ENCODE peak calls at places on chromosomes 16 and 17, in five cellular contexts. L is esophagus muscularis mucosa, K is neural progenitor cell, T is GM23338, D is GM12878. F is an unnamed sample.
A peak's percentile ranks its signal among the peaks of the same experiment; 100 is the strongest.

GRCh38 chr16:69131167-69131748 is 1.1 kb downstream of the CHTF8 start:
- DNase-seq in L (no peak), K (peak; percentile 67), T (peak; percentile 82), D (no peak), F (peak; percentile 24)

GRCh38 chr17:43636446-43636845 is 25.3 kb downstream of the MEOX1 start:
- DNase-seq in L (no peak), K (no peak), T (no peak), D (no peak), F (no peak)

GRCh38 chr17:72284806-72285205 is 164.0 kb downstream of the SOX9 start:
- DNase-seq in L (no peak), K (no peak), T (no peak), D (no peak), F (peak; percentile 14)

GRCh38 chr16:27795992-27796614 is 246.2 kb downstream of the KATNIP start:
- DNase-seq in L (no peak), K (peak; percentile 85), T (peak; percentile 91), D (no peak), F (peak; percentile 55)

GRCh38 chr16:81519298-81520150 is 74.9 kb downstream of the CMIP start:
- DNase-seq in L (no peak), K (no peak), T (no peak), D (peak; percentile 49), F (no peak)

GRCh38 chr17:29433551-29433950 is 43.4 kb downstream of the TAOK1 start:
- DNase-seq in L (no peak), K (no peak), T (peak; percentile 16), D (no peak), F (no peak)

GRCh38 chr17:56009795-56010715 is 143.2 kb upstream of the ANKFN1 start:
- DNase-seq in L (peak; percentile 84), K (peak; percentile 77), T (peak; percentile 21), D (no peak), F (no peak)

GRCh38 chr16:1258906-1259759 is 3.3 kb downstream of the TPSD1 start:
- DNase-seq in L (no peak), K (no peak), T (peak; percentile 45), D (no peak), F (no peak)

GRCh38 chr17:48048321-48049140 is at the start of gene NFE2L1:
- DNase-seq in L (peak; percentile 98), K (no peak), T (peak; percentile 89), D (peak; percentile 59), F (peak; percentile 99)

GRCh38 chr16:19559242-19559910 is 3.9 kb downstream of the VPS35L start:
- DNase-seq in L (no peak), K (peak; percentile 71), T (peak; percentile 85), D (no peak), F (peak; percentile 35)

GRCh38 chr17:27603870-27604794 is 26.9 kb upstream of the LGALS9 start:
- DNase-seq in L (no peak), K (no peak), T (no peak), D (no peak), F (no peak)

GRCh38 chr16:20821682-20822081 is 15.4 kb downstream of the REXO5 start:
- DNase-seq in L (no peak), K (no peak), T (no peak), D (no peak), F (no peak)

GRCh38 chr16:2987286-2987685 is 7.0 kb upstream of the PKMYT1 start:
- DNase-seq in L (no peak), K (no peak), T (no peak), D (no peak), F (no peak)

GRCh38 chr16:28291651-28292626 is at the start of gene SBK1:
- DNase-seq in L (no peak), K (peak; percentile 95), T (peak; percentile 89), D (peak; percentile 19), F (peak; percentile 87)

GRCh38 chr16:51431517-51432241 is 280.6 kb upstream of the SALL1 start:
- DNase-seq in L (no peak), K (peak; percentile 26), T (no peak), D (no peak), F (no peak)

GRCh38 chr16:53511403-53512280 is 8.6 kb upstream of the AKTIP start:
- DNase-seq in L (no peak), K (no peak), T (no peak), D (no peak), F (peak; percentile 92)

GRCh38 chr17:9002236-9002609 is 19.1 kb upstream of the NTN1 start:
- DNase-seq in L (no peak), K (peak; percentile 63), T (peak; percentile 65), D (no peak), F (no peak)
- H3K4me3 ChIP-seq in L (peak overlapping the region; percentile 73), K (peak overlapping the region; percentile 66), T (peak overlapping the region; percentile 57), D (no peak overlapping the region), F (no peak overlapping the region)

GRCh38 chr16:77873066-77873465 is 84.7 kb downstream of the VAT1L start:
- DNase-seq in L (no peak), K (no peak), T (no peak), D (no peak), F (no peak)

GRCh38 chr16:77876776-77877175 is 88.4 kb downstream of the VAT1L start:
- DNase-seq in L (no peak), K (no peak), T (no peak), D (no peak), F (no peak)

GRCh38 chr16:77874347-77874746 is 86.0 kb downstream of the VAT1L start:
- DNase-seq in L (no peak), K (no peak), T (no peak), D (no peak), F (no peak)

GRCh38 chr16:77881355-77882003 is 93.1 kb downstream of the VAT1L start:
- DNase-seq in L (no peak), K (no peak), T (no peak), D (no peak), F (no peak)

DNA sequence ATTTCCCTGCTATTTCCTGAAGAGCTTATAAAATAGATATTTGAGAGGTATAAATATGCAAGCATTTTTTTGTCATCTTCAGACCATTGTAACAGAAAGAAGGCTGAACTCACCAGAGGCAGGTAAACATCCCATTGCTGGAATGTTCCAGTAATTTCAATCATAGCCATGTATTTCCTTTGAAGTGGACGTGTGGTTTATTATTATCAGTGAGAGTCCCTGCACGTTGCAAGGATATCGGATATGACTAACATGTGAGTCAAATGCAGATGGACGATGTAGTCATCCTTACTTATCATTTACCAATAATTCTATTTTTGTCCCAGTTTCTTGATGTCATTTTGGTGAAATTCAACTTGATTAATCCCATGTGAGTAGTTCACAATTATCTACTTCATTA is 89.3 kb downstream of the VAT1L start:
- DNase-seq in L (no peak), K (no peak), T (no peak), D (no peak), F (no peak)
- H3K4me3 ChIP-seq in L (no peak overlapping the region), K (no peak overlapping the region), T (no peak overlapping the region), D (no peak overlapping the region), F (no peak overlapping the region)

GRCh38 chr16:31476305-31477219 is 4.6 kb downstream of the TGFB1I1 start:
- DNase-seq in L (no peak), K (peak; percentile 52), T (peak; percentile 88), D (no peak), F (peak; percentile 87)
- H3K4me3 ChIP-seq in L (peak overlapping the region; percentile 36), K (peak overlapping the region; percentile 48), T (peak overlapping the region; percentile 83), D (peak overlapping the region; percentile 72), F (peak overlapping the region; percentile 81)

DNA sequence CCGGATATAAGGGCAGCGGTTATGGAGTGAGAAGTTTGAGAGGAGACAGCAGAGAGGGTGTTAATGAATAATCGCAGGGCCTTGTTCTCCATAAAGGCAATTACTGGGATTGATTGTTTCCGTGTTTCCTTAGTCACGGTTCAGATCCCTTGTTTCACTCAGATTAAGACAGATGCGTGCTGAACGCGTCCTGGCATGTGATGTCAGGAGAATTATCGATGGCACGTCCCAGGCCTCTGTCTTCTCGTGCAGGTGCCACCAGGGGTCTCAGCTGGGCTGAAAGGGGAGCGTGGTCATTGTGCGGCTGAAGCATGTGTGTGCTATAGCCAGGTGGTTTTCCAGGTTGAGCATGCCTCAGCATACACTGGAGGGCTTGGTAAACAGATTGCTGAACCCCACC is 142.4 kb upstream of the NOL11 start:
- DNase-seq in L (peak; percentile 90), K (no peak), T (no peak), D (peak; percentile 68), F (no peak)
- H3K4me3 ChIP-seq in L (no peak overlapping the region), K (no peak overlapping the region), T (no peak overlapping the region), D (peak overlapping the region; percentile 68), F (no peak overlapping the region)

DNA sequence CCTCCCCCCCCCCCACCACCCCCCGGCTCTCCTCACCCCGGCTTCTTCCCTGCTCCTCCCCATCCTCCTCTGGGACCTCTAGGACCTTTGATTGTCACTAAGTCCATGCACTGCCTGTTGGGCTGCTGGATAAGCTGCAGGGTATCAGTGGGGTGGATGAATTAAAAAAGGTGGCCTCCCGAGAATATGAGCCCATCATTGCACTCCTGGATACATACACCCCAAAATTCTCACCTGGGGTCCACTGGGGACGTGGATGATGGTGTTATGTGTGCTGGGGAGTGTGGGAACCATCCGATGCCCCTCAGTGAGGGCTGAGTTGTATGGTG is 88.8 kb downstream of the IRF8 start:
- DNase-seq in L (no peak), K (no peak), T (no peak), D (no peak), F (no peak)
- H3K4me3 ChIP-seq in L (no peak overlapping the region), K (no peak overlapping the region), T (no peak overlapping the region), D (peak overlapping the region; percentile 4), F (no peak overlapping the region)

DNA sequence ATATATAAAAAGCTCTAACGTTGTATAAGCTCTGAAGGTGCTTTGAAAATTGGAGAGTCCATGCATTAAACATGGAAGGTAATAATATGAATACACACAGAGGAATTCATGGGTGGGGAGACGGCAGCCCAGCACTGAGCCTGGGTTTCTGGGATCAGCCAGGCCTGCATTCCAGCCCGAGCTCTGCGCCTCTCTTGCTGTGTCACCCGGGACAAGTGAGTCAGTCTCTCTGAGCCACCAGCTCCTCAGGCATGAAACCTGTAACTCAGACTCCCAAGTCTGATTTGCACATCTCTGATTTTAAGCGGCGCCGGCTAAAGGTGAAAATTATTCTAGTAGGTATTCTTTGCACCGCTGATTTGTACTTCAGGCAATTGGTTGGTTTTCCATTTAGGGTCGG is 238.8 kb downstream of the MRTFB start:
- DNase-seq in L (no peak), K (no peak), T (no peak), D (no peak), F (no peak)
- H3K4me3 ChIP-seq in L (peak overlapping the region; percentile 32), K (no peak overlapping the region), T (peak overlapping the region; percentile 30), D (peak overlapping the region; percentile 91), F (no peak overlapping the region)